ENCODE peak calls at places on chromosomes 11 and 22, in four cellular contexts. Q is cardiac fibroblast; Z is neural crest cell; H is activated CD8-positive, alpha-beta T cell treated with anti-CD3 and anti-CD28 coated beads for 36 hours. K is an unnamed sample.
A peak's percentile ranks its signal among the peaks of the same experiment; 100 is the strongest.

GRCh38 chr22:40512426-40513136 is 123.9 kb downstream of the MRTFA start:
- DNase-seq in Q (peak; percentile 98), H (no peak), Z (no peak), K (no peak)

GRCh38 chr22:35155403-35156025 is 89.6 kb downstream of the ISX start:
- DNase-seq in Z (no peak), Q (peak; percentile 18), H (no peak), K (no peak)

GRCh38 chr11:54558919-54559318 is 44.9 kb downstream of the OR4C46 start:
- DNase-seq in Z (no peak), Q (peak; percentile 4), H (no peak), K (no peak)

GRCh38 chr11:125994509-125994908 is 48.7 kb downstream of the VSIG10L2 start:
- DNase-seq in Z (no peak), Q (no peak), H (no peak), K (no peak)

GRCh38 chr22:31272522-31273446 is 19.5 kb downstream of the PIK3IP1 start:
- DNase-seq in Q (peak; percentile 80), H (peak; percentile 66), Z (peak; percentile 65), K (no peak)

GRCh38 chr11:108206171-108206570 is 16.3 kb downstream of the NPAT start:
- DNase-seq in Z (no peak), H (no peak), Q (no peak), K (no peak)

GRCh38 chr11:60788401-60789110 is 3.4 kb downstream of the MS4A10 start:
- DNase-seq in Z (no peak), H (no peak), Q (peak; percentile 38), K (no peak)

GRCh38 chr11:84384637-84385227 is 1098.6 kb upstream of the CCDC90B start:
- DNase-seq in H (peak; percentile 60), Z (peak; percentile 38), Q (peak; percentile 69), K (peak; percentile 15)

GRCh38 chr22:33864723-33865130 is 55.5 kb downstream of the LARGE1 start:
- DNase-seq in H (no peak), Z (no peak), Q (no peak), K (no peak)

GRCh38 chr22:35567214-35567792 is 26.7 kb downstream of the RASD2 start:
- DNase-seq in Z (no peak), H (no peak), Q (no peak), K (no peak)

GRCh38 chr11:29773656-29774264 is 243.1 kb downstream of the KCNA4 start:
- DNase-seq in Z (no peak), Q (peak; percentile 82), H (no peak), K (no peak)

GRCh38 chr11:77402218-77402556 is 71.7 kb downstream of the PAK1 start:
- DNase-seq in H (peak; percentile 23), Q (no peak), Z (no peak), K (no peak)

GRCh38 chr11:81497202-81497804 is 1236.4 kb downstream of the FAM181B start:
- DNase-seq in H (peak; percentile 24), Z (peak; percentile 22), Q (peak; percentile 38), K (peak; percentile 3)

GRCh38 chr22:48257690-48258065 is 1495.2 kb downstream of the TBC1D22A start:
- DNase-seq in Z (no peak), H (no peak), Q (no peak), K (no peak)

GRCh38 chr11:44949160-44950035 is 1.3 kb downstream of the TP53I11 start:
- DNase-seq in H (peak; percentile 44), Z (peak; percentile 62), Q (peak; percentile 56), K (no peak)

GRCh38 chr11:129239207-129239606 is 47.1 kb upstream of the ARHGAP32 start:
- DNase-seq in H (no peak), Q (no peak), Z (no peak), K (no peak)

GRCh38 chr11:119414734-119415133 is 8.2 kb downstream of the THY1 start:
- DNase-seq in Q (no peak), H (no peak), Z (no peak), K (no peak)

GRCh38 chr11:96137357-96137756 is 205.6 kb downstream of the MAML2 start:
- DNase-seq in Z (no peak), Q (no peak), H (no peak), K (no peak)

GRCh38 chr22:45344339-45344738 is 34.6 kb downstream of the FAM118A start:
- DNase-seq in Q (no peak), Z (no peak), H (no peak), K (no peak)
- TF ChIP-seq CTCF in Q (no peak), Z (peak; percentile 16), H (no peak), K (no peak)

DNA sequence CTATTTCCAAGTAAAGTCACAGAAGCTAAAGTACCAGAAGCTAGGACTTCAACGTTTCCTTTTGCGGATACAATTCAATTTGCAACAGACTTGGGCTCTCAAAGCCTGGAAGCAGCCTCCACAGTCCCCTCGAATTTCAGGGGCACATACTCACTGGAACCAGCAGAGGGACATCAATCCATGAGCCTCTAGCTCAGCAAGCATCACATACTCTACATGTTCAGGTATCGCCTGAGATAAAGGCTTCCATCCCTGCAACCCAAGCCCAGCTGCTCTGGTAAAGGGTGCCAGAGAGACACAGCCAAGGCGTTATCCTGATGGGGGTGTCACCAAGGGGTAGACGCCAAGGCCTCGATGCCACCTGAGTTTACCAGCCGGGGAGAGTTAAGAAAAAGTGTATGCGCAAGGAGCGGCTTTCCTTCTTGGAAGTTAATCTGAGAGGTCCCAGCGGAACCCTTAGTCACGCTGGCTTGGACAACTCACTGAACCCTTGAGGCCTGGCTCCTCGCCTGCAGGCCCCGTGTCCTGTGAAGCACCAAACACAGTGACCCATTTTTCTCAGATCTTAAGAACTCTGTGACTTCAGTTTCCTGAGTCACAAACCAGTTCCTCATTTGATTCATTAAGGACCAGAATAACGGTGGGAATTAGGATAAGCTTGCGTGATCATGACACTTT is 13.0 kb downstream of the LTO1 start:
- DNase-seq in Q (peak; percentile 77), Z (no peak), H (no peak), K (no peak)
- TF ChIP-seq CTCF in Q (peak; percentile 44), Z (peak; percentile 44), H (no peak), K (peak; percentile 21)

DNA sequence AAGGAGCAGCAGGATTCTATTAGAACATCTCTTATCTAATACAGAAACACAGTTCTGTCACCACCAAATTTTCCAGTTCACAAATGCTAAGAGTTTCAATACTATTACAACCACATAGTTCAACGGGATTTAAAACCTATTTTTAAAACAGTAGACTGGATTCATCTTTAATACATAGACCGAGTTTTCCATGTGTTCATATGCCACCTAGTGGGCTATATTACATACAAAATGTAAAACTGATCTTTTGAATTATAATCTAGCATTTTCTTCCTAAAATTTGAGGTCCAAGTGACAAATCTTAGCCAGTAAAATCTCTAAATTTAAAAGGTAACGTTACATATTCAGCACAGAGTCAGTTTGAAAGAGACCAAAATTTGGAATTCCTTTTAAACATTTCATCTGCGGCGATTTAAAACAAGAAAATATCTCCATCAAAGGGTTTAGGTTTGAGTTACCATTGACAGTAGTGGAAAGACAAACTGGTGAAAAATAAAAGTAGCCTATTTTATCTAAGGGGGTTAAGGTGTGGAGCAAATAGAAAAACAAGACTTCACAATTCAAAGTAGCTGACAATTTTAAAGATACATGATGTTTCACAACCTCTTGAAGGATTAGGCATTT is 269.3 kb upstream of the MPPED2 start:
- DNase-seq in Q (peak; percentile 13), H (no peak), Z (no peak), K (no peak)
- TF ChIP-seq CTCF in Q (no peak), H (no peak), Z (peak; percentile 71), K (no peak)

GRCh38 chr11:20876738-20877137 is 207.4 kb downstream of the NELL1 start:
- DNase-seq in Q (no peak), Z (no peak), H (no peak), K (no peak)

GRCh38 chr11:20874358-20874757 is 205.0 kb downstream of the NELL1 start:
- DNase-seq in H (no peak), Z (no peak), Q (no peak), K (no peak)

GRCh38 chr11:20873054-20873453 is 203.7 kb downstream of the NELL1 start:
- DNase-seq in Q (no peak), Z (peak; percentile 54), H (peak; percentile 12), K (no peak)
- TF ChIP-seq CTCF in Q (no peak), Z (peak; percentile 66), H (peak; percentile 38), K (peak; percentile 52)

DNA sequence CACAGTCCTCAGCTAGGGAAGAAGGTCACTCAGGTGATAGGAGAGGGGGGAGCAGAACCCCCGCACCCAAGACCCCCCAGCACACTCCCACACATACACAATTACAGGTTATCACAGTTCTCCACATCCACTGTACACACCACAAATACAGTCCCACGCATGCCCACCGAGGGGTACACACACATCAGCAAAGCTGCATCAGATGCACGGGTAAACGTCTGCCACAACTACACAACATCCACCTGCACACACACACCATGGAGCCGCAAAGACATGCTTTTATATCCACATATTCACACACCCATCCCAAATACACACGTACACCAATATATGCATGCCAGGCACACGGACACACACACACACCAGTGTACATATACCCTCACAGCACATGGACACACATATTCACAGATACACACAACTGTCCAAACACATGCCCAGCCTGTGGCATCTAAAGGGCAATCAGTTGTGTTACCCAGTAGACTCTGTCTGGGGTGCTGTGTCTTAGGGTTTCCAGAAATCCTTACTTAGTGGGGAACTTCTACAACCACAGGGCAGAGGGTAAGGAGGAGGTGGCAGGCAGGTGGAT is 5.5 kb upstream of the KCNJ4 start:
- DNase-seq in H (no peak), Q (no peak), Z (no peak), K (no peak)
- TF ChIP-seq CTCF in H (no peak), Q (no peak), Z (no peak), K (no peak)